ENCODE peak calls at places on chromosomes 12 and 14, in seven cellular contexts. I, W, A, B, N, G and Q are unnamed samples.

GRCh38 chr14:23043749-23044148 is 1.7 kb downstream of the PSMB11 start:
- DNase-seq in I (no peak), A (no peak), N (no peak), W (no peak), G (no peak), B (no peak), Q (no peak)

GRCh38 chr12:49451468-49452259 is 84.4 kb downstream of the SPATS2 start:
- DNase-seq in B (no peak), A (no peak), W (no peak), N (no peak), I (no peak), G (no peak), Q (no peak)

GRCh38 chr14:75989134-75989533 is 3.6 kb downstream of the IFT43 start:
- DNase-seq in A (peak; percentile 85), G (no peak), W (no peak), N (peak; percentile 28), I (no peak), B (peak; percentile 94), Q (no peak)

GRCh38 chr12:111812881-111813741 is 28.9 kb upstream of the MAPKAPK5 start:
- DNase-seq in A (peak; percentile 52), B (peak; percentile 92), N (peak; percentile 90), I (peak; percentile 59), G (peak; percentile 60), W (peak; percentile 75), Q (peak; percentile 62)

GRCh38 chr12:93317227-93317626 is 60.5 kb upstream of the NUDT4 start:
- DNase-seq in W (peak; percentile 50), N (peak; percentile 16), G (no peak), A (no peak), B (no peak), I (peak; percentile 50), Q (no peak)

GRCh38 chr12:111351026-111351425 is 17.9 kb downstream of the PHETA1 start:
- DNase-seq in W (no peak), I (no peak), N (no peak), G (no peak), B (no peak), A (no peak), Q (no peak)

GRCh38 chr12:132180648-132181546 is 36.6 kb downstream of the NOC4L start:
- DNase-seq in I (no peak), G (no peak), B (no peak), N (no peak), A (no peak), W (no peak), Q (no peak)

GRCh38 chr14:75292016-75292646 is 13.5 kb downstream of the FOS start:
- DNase-seq in I (no peak), N (no peak), B (no peak), G (no peak), W (no peak), A (no peak), Q (no peak)

GRCh38 chr12:42320796-42321195 is 5.1 kb downstream of the ZCRB1 start:
- DNase-seq in I (no peak), B (no peak), N (no peak), W (no peak), A (no peak), G (no peak), Q (no peak)
- TF ChIP-seq CTCF in I (no peak), B (no peak), N (no peak), W (no peak), A (no peak), G (no peak), Q (no peak)

GRCh38 chr14:72098202-72098601 is 166.0 kb downstream of the RGS6 start:
- DNase-seq in I (no peak), N (no peak), A (no peak), B (no peak), G (no peak), W (no peak), Q (no peak)

GRCh38 chr14:72104011-72104613 is 171.9 kb downstream of the RGS6 start:
- DNase-seq in W (no peak), G (no peak), A (no peak), N (peak; percentile 6), I (no peak), B (no peak), Q (peak; percentile 42)
- TF ChIP-seq CTCF in W (peak; percentile 28), G (peak; percentile 54), A (peak; percentile 26), N (no peak), I (peak; percentile 59), B (peak; percentile 20), Q (no peak)

DNA sequence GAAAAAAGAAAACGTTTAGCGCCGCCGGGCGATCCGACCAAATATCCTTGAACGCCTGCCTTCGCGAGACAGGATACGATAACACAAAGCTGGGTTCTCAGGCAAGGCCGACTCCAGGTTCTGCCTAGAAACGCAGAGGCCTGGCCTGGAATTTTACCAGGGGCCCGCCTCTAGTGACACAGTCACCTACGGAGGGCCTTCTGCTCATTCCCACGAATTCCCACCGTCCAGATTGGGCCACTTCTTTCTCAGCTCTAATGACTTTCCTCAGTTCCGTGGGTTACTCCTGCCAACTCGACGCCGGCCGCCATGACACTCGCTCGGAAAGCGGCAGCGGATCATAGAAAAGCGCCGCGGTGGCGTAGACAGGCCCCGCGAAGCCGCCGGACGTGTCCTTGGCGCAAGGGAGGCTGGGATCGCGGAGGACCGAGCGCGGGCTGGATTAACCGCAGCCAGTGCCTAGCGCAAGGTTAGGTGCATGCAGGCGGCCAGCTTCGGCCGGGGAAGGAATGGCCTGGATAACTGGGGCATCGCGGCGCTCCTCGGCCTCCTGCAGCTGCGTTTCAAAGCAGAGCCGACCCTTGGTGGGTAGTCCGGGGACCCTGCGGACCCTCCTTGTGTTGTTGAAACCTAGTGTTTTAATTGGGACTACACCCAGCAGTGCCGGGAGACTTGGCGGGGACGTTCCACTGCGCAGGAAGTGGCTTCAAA is at the start of gene TRIP11:
- DNase-seq in B (peak; percentile 95), N (peak; percentile 93), I (peak; percentile 68), A (peak; percentile 74), G (peak; percentile 92), W (peak; percentile 80), Q (peak; percentile 90)
- TF ChIP-seq CTCF in B (no peak), N (no peak), I (no peak), A (no peak), G (no peak), W (no peak), Q (no peak)

GRCh38 chr12:3447318-3447717 is 43.7 kb upstream of the PRMT8 start:
- DNase-seq in A (no peak), N (no peak), W (no peak), B (no peak), G (no peak), I (no peak), Q (no peak)

GRCh38 chr12:3446653-3447270 is 44.2 kb upstream of the PRMT8 start:
- DNase-seq in A (no peak), N (no peak), B (no peak), W (no peak), G (no peak), I (no peak), Q (no peak)

GRCh38 chr12:3442397-3442796 is 48.6 kb upstream of the PRMT8 start:
- DNase-seq in W (no peak), B (no peak), I (no peak), A (no peak), N (no peak), G (no peak), Q (no peak)

GRCh38 chr12:3446235-3446634 is 44.8 kb upstream of the PRMT8 start:
- DNase-seq in G (no peak), B (no peak), I (no peak), N (no peak), A (no peak), W (no peak), Q (no peak)

DNA sequence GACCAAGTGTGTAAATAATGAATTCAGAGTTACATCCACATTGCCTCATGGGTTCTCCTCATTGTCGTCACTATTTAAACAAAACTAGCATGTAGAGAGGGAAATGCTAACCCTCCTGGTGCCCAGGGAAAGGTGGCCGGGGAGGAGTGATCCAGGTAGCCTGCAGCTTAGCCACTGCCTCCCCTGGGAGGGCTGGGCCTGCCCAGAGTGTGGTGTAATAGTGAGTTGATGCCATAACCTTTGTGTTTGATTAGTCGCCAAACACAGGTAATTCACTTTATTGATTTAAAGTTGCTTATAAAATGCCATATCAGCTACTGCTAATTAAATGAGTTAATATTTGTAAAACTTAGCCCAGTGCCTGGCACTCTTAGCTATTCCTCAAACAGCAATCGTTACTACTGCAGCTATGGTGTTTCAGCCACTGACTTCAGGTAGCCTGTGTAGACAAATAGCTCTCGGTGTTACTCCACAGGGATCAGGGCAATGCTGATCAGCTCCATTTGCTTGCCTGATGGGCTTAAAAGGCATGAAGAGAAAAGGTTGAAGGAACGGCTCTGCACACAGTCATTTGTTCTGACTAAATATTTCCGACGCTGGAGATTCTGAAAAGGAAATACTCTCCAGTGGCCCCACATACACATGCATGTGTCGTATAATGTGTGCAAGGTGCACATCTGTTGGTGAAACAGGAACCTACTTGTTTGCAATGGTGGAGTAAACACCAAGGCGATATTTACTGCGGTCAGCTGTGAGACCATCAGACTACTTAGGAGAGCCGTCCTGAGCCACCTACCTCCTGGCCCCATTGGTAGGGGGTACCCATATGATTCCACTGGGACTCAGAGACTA is 45.6 kb upstream of the PRMT8 start:
- DNase-seq in W (no peak), I (no peak), G (no peak), N (no peak), B (no peak), A (no peak), Q (no peak)
- TF ChIP-seq CTCF in W (no peak), I (no peak), G (no peak), N (no peak), B (no peak), A (no peak), Q (no peak)